ENCODE peak calls at places on chromosomes 7 and 10, in seven cellular contexts. Z is brain microvascular endothelial cell, T is fibroblast of the aortic adventitia, S is OCI-LY7, L is IMR-90, P is thoracic aorta, X is prostate gland. V is an unnamed sample.

GRCh38 chr7:33072471-33072870 is 9.9 kb upstream of the NT5C3A start:
- DNase-seq in Z (peak; percentile 47), T (peak; percentile 83), S (no peak), L (peak; percentile 78), P (no peak), X (peak; percentile 7), V (peak; percentile 73)

GRCh38 chr10:75205908-75206307 is 4.7 kb upstream of the VDAC2 start:
- DNase-seq in Z (no peak), T (no peak), S (no peak), L (no peak), P (no peak), X (no peak), V (no peak)

GRCh38 chr7:137772221-137772620 is 74.6 kb downstream of the DGKI start:
- DNase-seq in Z (peak; percentile 72), T (peak; percentile 23), S (no peak), L (peak; percentile 33), P (no peak), X (no peak), V (peak; percentile 76)

GRCh38 chr10:4691776-4692175 is 134.2 kb upstream of the AKR1E2 start:
- DNase-seq in Z (peak; percentile 23), T (peak; percentile 62), S (no peak), L (peak; percentile 66), P (no peak), X (no peak), V (peak; percentile 22)

GRCh38 chr7:17907014-17907413 is 33.3 kb downstream of the SNX13 start:
- DNase-seq in Z (no peak), T (peak; percentile 4), S (no peak), L (peak; percentile 4), P (no peak), X (no peak), V (peak; percentile 6)

GRCh38 chr7:87878208-87878735 is 2.0 kb downstream of the DBF4 start:
- DNase-seq in Z (no peak), T (peak; percentile 48), S (no peak), L (peak; percentile 31), P (no peak), X (no peak), V (peak; percentile 25)

GRCh38 chr7:74173866-74174605 is at the start of gene EIF4H:
- DNase-seq in Z (peak; percentile 91), T (peak; percentile 95), S (peak; percentile 96), L (peak; percentile 95), P (peak; percentile 84), X (peak; percentile 95), V (peak; percentile 99)

GRCh38 chr10:122056431-122057094 is 67.6 kb downstream of the TACC2 start:
- DNase-seq in Z (no peak), T (no peak), S (no peak), L (no peak), P (no peak), X (peak; percentile 42), V (no peak)

GRCh38 chr10:1465421-1465902 is 271.9 kb downstream of the ADARB2 start:
- DNase-seq in Z (no peak), T (no peak), S (no peak), L (no peak), P (no peak), X (no peak), V (no peak)

GRCh38 chr10:50440489-50440888 is 183.3 kb downstream of the SGMS1 start:
- DNase-seq in Z (no peak), T (no peak), S (no peak), L (no peak), P (no peak), X (no peak), V (no peak)

GRCh38 chr10:30026578-30026977 is 32.8 kb downstream of the JCAD start:
- DNase-seq in Z (no peak), T (no peak), S (no peak), L (no peak), P (no peak), X (no peak), V (no peak)
- H3K4me3 ChIP-seq in Z (no peak overlapping the region), T (no peak overlapping the region), S (no peak overlapping the region), L (no peak overlapping the region), P (no peak overlapping the region), X (no peak overlapping the region), V (no peak overlapping the region)

GRCh38 chr7:139509535-139509934 is 13.9 kb upstream of the CLEC2L start:
- DNase-seq in Z (no peak), T (no peak), S (no peak), L (no peak), P (no peak), X (no peak), V (no peak)
- H3K4me3 ChIP-seq in Z (no peak overlapping the region), T (no peak overlapping the region), S (no peak overlapping the region), L (no peak overlapping the region), P (no peak overlapping the region), X (no peak overlapping the region), V (no peak overlapping the region)

GRCh38 chr10:52769966-52770365 is 2.6 kb downstream of the MBL2 start:
- DNase-seq in Z (no peak), T (no peak), S (no peak), L (no peak), P (no peak), X (no peak), V (no peak)
- H3K4me3 ChIP-seq in Z (no peak overlapping the region), T (no peak overlapping the region), S (no peak overlapping the region), L (no peak overlapping the region), P (no peak overlapping the region), X (no peak overlapping the region), V (no peak overlapping the region)

DNA sequence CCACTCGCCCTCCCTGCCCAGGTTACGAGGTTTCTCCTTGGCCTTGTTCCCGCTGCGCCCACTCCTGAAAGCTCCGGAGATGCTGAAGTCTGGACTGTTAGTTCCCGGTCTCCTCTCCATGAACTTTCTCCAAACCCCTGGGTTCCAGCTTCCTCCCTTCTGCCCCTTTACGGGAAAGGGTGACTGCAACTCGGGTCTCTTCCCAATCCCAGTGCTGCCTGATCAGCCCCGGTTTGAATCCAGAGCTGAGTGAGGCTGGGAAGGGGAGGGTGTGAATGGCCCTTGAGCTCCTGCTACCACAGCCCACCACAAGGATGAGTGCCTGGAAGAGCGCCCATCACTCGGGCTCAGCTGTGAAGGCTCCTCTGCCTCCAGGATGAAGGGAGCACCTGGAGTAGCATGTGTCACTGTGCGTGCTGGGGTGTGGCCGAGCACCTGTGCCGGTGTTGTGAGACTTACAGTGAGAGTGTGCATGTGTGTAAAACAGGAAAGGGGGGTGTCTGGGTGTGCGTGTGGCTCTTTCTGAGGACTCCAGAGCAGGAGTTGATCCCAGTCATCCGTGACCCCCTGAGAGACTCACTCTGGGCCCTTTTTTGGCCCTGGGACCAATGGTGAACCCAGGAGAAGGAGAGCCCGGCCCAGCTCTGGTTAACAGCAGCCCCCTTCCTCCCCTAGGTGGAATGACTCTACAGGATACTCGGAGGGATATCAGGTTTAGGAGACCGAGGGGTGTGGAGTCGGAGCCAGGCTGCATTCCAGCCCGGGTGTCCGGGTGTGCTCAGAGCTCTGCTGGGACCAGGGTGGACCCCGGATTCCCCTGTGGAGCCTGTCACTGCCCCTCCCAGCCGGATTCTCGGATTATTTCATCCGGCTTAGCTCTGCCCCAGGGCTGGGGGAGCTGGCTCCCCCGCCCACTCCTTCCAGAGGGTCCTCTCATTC is 1.1 kb upstream of the ZNF467 start:
- DNase-seq in Z (no peak), T (no peak), S (no peak), L (no peak), P (no peak), X (no peak), V (no peak)
- H3K4me3 ChIP-seq in Z (no peak overlapping the region), T (peak overlapping the region; percentile 17), S (no peak overlapping the region), L (no peak overlapping the region), P (peak overlapping the region; percentile 93), X (no peak overlapping the region), V (no peak overlapping the region)

GRCh38 chr7:130972201-130972600 is 238.2 kb upstream of the KLF14 start:
- DNase-seq in Z (no peak), T (no peak), S (no peak), L (no peak), P (no peak), X (no peak), V (no peak)
- H3K4me3 ChIP-seq in Z (no peak overlapping the region), T (no peak overlapping the region), S (no peak overlapping the region), L (no peak overlapping the region), P (no peak overlapping the region), X (no peak overlapping the region), V (no peak overlapping the region)

GRCh38 chr7:101299511-101300464 is 21.8 kb downstream of the IFT22 start:
- DNase-seq in Z (no peak), T (no peak), S (no peak), L (no peak), P (no peak), X (no peak), V (no peak)

GRCh38 chr7:101303102-101303701 is 18.4 kb downstream of the IFT22 start:
- DNase-seq in Z (no peak), T (no peak), S (no peak), L (no peak), P (no peak), X (no peak), V (no peak)

GRCh38 chr7:101302641-101303101 is 18.9 kb downstream of the IFT22 start:
- DNase-seq in Z (no peak), T (no peak), S (no peak), L (no peak), P (no peak), X (no peak), V (no peak)

GRCh38 chr7:101306307-101306706 is 15.3 kb downstream of the IFT22 start:
- DNase-seq in Z (no peak), T (no peak), S (no peak), L (no peak), P (no peak), X (no peak), V (no peak)

GRCh38 chr7:101300465-101301376 is 20.9 kb downstream of the IFT22 start:
- DNase-seq in Z (no peak), T (no peak), S (no peak), L (no peak), P (no peak), X (no peak), V (no peak)
- H3K4me3 ChIP-seq in Z (no peak overlapping the region), T (no peak overlapping the region), S (no peak overlapping the region), L (no peak overlapping the region), P (no peak overlapping the region), X (no peak overlapping the region), V (no peak overlapping the region)

GRCh38 chr7:44748948-44749731 is 493 bp downstream of the ZMIZ2 start:
- DNase-seq in Z (no peak), T (no peak), S (peak; percentile 70), L (no peak), P (no peak), X (no peak), V (peak; percentile 27)

GRCh38 chr7:44748042-44748947 is at the start of gene ZMIZ2:
- DNase-seq in Z (peak; percentile 75), T (peak; percentile 82), S (peak; percentile 94), L (peak; percentile 76), P (peak; percentile 71), X (peak; percentile 94), V (peak; percentile 83)

GRCh38 chr7:44749992-44750391 is 1.3 kb downstream of the ZMIZ2 start:
- DNase-seq in Z (no peak), T (no peak), S (no peak), L (no peak), P (no peak), X (no peak), V (no peak)

GRCh38 chr7:44750921-44751571 is 2.4 kb downstream of the ZMIZ2 start:
- DNase-seq in Z (peak; percentile 8), T (no peak), S (peak; percentile 50), L (peak; percentile 52), P (no peak), X (no peak), V (peak; percentile 26)

GRCh38 chr7:44750424-44750823 is 1.8 kb downstream of the ZMIZ2 start:
- DNase-seq in Z (no peak), T (no peak), S (no peak), L (no peak), P (no peak), X (no peak), V (no peak)
- H3K4me3 ChIP-seq in Z (no peak overlapping the region), T (peak overlapping the region; percentile 86), S (peak overlapping the region; percentile 94), L (no peak overlapping the region), P (peak overlapping the region; percentile 88), X (no peak overlapping the region), V (no peak overlapping the region)

V was measured in foreskin fibroblast.